ENCODE peak calls at places on chromosome 22, in four cellular contexts. M, X, R and P are unnamed samples.

GRCh38 chr22:35376728-35377472 is 4.0 kb upstream of the HMOX1 start:
- DNase-seq in R (peak), X (peak), M (no peak), P (peak)

GRCh38 chr22:30569674-30570202 is 4.7 kb downstream of the GAL3ST1 start:
- DNase-seq in X (no peak), M (no peak), R (no peak), P (no peak)

GRCh38 chr22:29904020-29904419 is 21.0 kb downstream of the MTMR3 start:
- DNase-seq in R (no peak), M (no peak), X (no peak), P (no peak)

GRCh38 chr22:48800036-48800885 is 1027.4 kb downstream of the BRD1 start:
- DNase-seq in X (no peak), M (no peak), R (no peak), P (no peak)

GRCh38 chr22:46381731-46382130 is 46.2 kb downstream of the TRMU start:
- DNase-seq in M (no peak), R (no peak), X (no peak), P (no peak)

GRCh38 chr22:37248251-37248650 is 4.2 kb upstream of the RAC2 start:
- DNase-seq in R (no peak), X (no peak), M (no peak), P (no peak)

GRCh38 chr22:48798281-48799226 is 1029.1 kb downstream of the BRD1 start:
- DNase-seq in M (no peak), X (no peak), R (no peak), P (no peak)

GRCh38 chr22:44827666-44828065 is 75.3 kb downstream of the ARHGAP8 start:
- DNase-seq in R (no peak), X (no peak), M (no peak), P (no peak)

GRCh38 chr22:31199187-31199586 is 12.9 kb upstream of the LIMK2 start:
- DNase-seq in X (no peak), M (no peak), R (no peak), P (no peak)

GRCh38 chr22:38038426-38038825 is 18.8 kb upstream of the PICK1 start:
- DNase-seq in M (no peak), R (no peak), X (no peak), P (no peak)

GRCh38 chr22:35915477-35916013 is 113.1 kb downstream of the RBFOX2 start:
- DNase-seq in X (no peak), R (no peak), M (no peak), P (no peak)

GRCh38 chr22:31103899-31104694 is 3.3 kb downstream of the SELENOM start:
- DNase-seq in X (no peak), R (no peak), M (no peak), P (no peak)

GRCh38 chr22:49549256-49549655 is 278.4 kb downstream of the BRD1 start:
- DNase-seq in R (no peak), M (no peak), X (no peak), P (no peak)

GRCh38 chr22:41308054-41308453 is 6.7 kb downstream of the ZC3H7B start:
- DNase-seq in M (no peak), R (no peak), X (no peak), P (no peak)

GRCh38 chr22:30305519-30305905 is 16.2 kb upstream of the CASTOR1 start:
- DNase-seq in X (peak), M (peak), R (peak), P (no peak)

GRCh38 chr22:25085930-25086901 is 113.4 kb upstream of the CRYBB3 start:
- DNase-seq in R (peak), X (no peak), M (no peak), P (peak)

GRCh38 chr22:41524283-41524682 is 20.0 kb downstream of the POLR3H start:
- DNase-seq in X (no peak), M (no peak), R (no peak), P (no peak)

GRCh38 chr22:35821654-35822053 is 104.0 kb downstream of the APOL5 start:
- DNase-seq in X (no peak), M (no peak), R (no peak), P (peak)

GRCh38 chr22:19937616-19938473 is 3.7 kb upstream of the COMT start:
- DNase-seq in M (no peak), R (no peak), X (no peak), P (no peak)

GRCh38 chr22:22953796-22954195 is 66.2 kb downstream of the IGLL5 start:
- DNase-seq in R (no peak), M (no peak), X (no peak), P (no peak)

GRCh38 chr22:46546466-46547178 is 9.2 kb upstream of the CELSR1 start:
- DNase-seq in M (no peak), R (no peak), X (no peak), P (no peak)

GRCh38 chr22:40436460-40437431 is 66.4 kb downstream of the SGSM3 start:
- DNase-seq in R (no peak), M (no peak), X (no peak), P (peak)

GRCh38 chr22:19663821-19664325 is 50.4 kb upstream of the SEPTIN5 start:
- DNase-seq in R (no peak), M (no peak), X (no peak), P (no peak)

GRCh38 chr22:31496735-31497146 is 405 bp downstream of the SFI1 start:
- DNase-seq in X (peak), R (peak), M (peak), P (no peak)

GRCh38 chr22:38802671-38803121 is 8.8 kb upstream of the DNAL4 start:
- DNase-seq in X (no peak), M (no peak), R (no peak), P (peak)

GRCh38 chr22:38941488-38941987 is 15.9 kb upstream of the APOBEC3A start:
- DNase-seq in M (no peak), X (no peak), R (no peak), P (no peak)

GRCh38 chr22:35140879-35141745 is 75.2 kb downstream of the ISX start:
- DNase-seq in X (no peak), R (peak), M (no peak), P (peak)

GRCh38 chr22:32660292-32660691 is 141.2 kb upstream of the TIMP3 start:
- DNase-seq in R (peak), M (peak), X (peak), P (peak)

GRCh38 chr22:48950151-48950915 is 877.3 kb downstream of the BRD1 start:
- DNase-seq in R (no peak), X (no peak), M (no peak), P (no peak)

GRCh38 chr22:36874731-36875130 is 13.9 kb downstream of the NCF4 start:
- DNase-seq in R (no peak), X (no peak), M (no peak), P (no peak)

GRCh38 chr22:24601217-24602104 is 1.5 kb upstream of the GGT1 start:
- DNase-seq in M (no peak), X (no peak), R (no peak), P (no peak)

GRCh38 chr22:20782083-20782482 is 8.2 kb downstream of the SERPIND1 start:
- DNase-seq in R (no peak), X (no peak), M (no peak), P (no peak)

GRCh38 chr22:42356547-42356946 is 75.7 kb downstream of the NFAM1 start:
- DNase-seq in R (no peak), X (no peak), M (no peak), P (no peak)

GRCh38 chr22:44391481-44392445 is 79.0 kb upstream of the SHISAL1 start:
- DNase-seq in R (no peak), M (no peak), X (no peak), P (no peak)

GRCh38 chr22:37655252-37655563 is 3.3 kb upstream of the PDXP start:
- DNase-seq in X (no peak), R (no peak), M (no peak), P (no peak)

GRCh38 chr22:21996175-21996574 is 13.6 kb upstream of the TOP3B start:
- DNase-seq in X (no peak), R (no peak), M (no peak), P (no peak)

GRCh38 chr22:49725516-49725915 is 102.2 kb downstream of the BRD1 start:
- DNase-seq in R (no peak), M (no peak), X (no peak), P (no peak)

GRCh38 chr22:42142771-42143461 is 12.3 kb upstream of the CYP2D6 start:
- DNase-seq in X (no peak), R (no peak), M (no peak), P (no peak)

GRCh38 chr22:38109391-38110000 is 988 bp downstream of the BAIAP2L2 start:
- DNase-seq in R (no peak), X (no peak), M (no peak), P (peak)

GRCh38 chr22:45285431-45286058 is 796 bp downstream of the UPK3A start:
- DNase-seq in X (no peak), M (no peak), R (no peak), P (peak)